ENCODE peak calls at places on chromosomes 6 and 20, in five cellular contexts. One of them, this sample, is unnamed.

GRCh38 chr6:42819803-42820508 is 38.1 kb downstream of the BICRAL start:
- DNase-seq in stomach: no peak
- DNase-seq in RCC 7860: no peak
- DNase-seq in substantia nigra: no peak
- DNase-seq in T-cell: no peak
- DNase-seq in this sample: no peak

GRCh38 chr6:41334482-41335023 is 855 bp upstream of the NCR2 start:
- DNase-seq in stomach: no peak
- DNase-seq in RCC 7860: no peak
- DNase-seq in substantia nigra: no peak
- DNase-seq in T-cell: no peak
- DNase-seq in this sample: no peak

GRCh38 chr6:167350322-167350721 is 25.4 kb downstream of the TTLL2 start:
- DNase-seq in stomach: no peak
- DNase-seq in RCC 7860: no peak
- DNase-seq in substantia nigra: no peak
- DNase-seq in T-cell: no peak
- DNase-seq in this sample: no peak

GRCh38 chr20:12764053-12764452 is 244.7 kb upstream of the SPTLC3 start:
- DNase-seq in stomach: no peak
- DNase-seq in RCC 7860: no peak
- DNase-seq in substantia nigra: no peak
- DNase-seq in T-cell: no peak
- DNase-seq in this sample: no peak

GRCh38 chr6:156885562-156885961 is 108.4 kb downstream of the ARID1B start:
- DNase-seq in stomach: no peak
- DNase-seq in RCC 7860: no peak
- DNase-seq in substantia nigra: no peak
- DNase-seq in T-cell: no peak
- DNase-seq in this sample: no peak

GRCh38 chr6:17923401-17923863 is 64.0 kb downstream of the KIF13A start:
- DNase-seq in stomach: no peak
- DNase-seq in RCC 7860: no peak
- DNase-seq in substantia nigra: no peak
- DNase-seq in T-cell: no peak
- DNase-seq in this sample: no peak

GRCh38 chr6:70299456-70299855 is 3.4 kb downstream of the COL9A1 start:
- DNase-seq in stomach: no peak
- DNase-seq in RCC 7860: no peak
- DNase-seq in substantia nigra: no peak
- DNase-seq in T-cell: no peak
- DNase-seq in this sample: no peak

GRCh38 chr6:6748001-6748400 is 159.5 kb downstream of the LY86 start:
- DNase-seq in stomach: no peak
- DNase-seq in RCC 7860: no peak
- DNase-seq in substantia nigra: no peak
- DNase-seq in T-cell: no peak
- DNase-seq in this sample: no peak

GRCh38 chr20:22581437-22582385 is 2.7 kb downstream of the FOXA2 start:
- DNase-seq in stomach: peak
- DNase-seq in RCC 7860: no peak
- DNase-seq in substantia nigra: no peak
- DNase-seq in T-cell: no peak
- DNase-seq in this sample: no peak

GRCh38 chr6:104795363-104795762 is 64.4 kb downstream of the HACE1 start:
- DNase-seq in stomach: no peak
- DNase-seq in RCC 7860: no peak
- DNase-seq in substantia nigra: no peak
- DNase-seq in T-cell: no peak
- DNase-seq in this sample: no peak

GRCh38 chr6:19838442-19839236 is 1.5 kb downstream of the ID4 start:
- DNase-seq in stomach: peak
- DNase-seq in RCC 7860: peak
- DNase-seq in substantia nigra: no peak
- DNase-seq in T-cell: no peak
- DNase-seq in this sample: no peak

GRCh38 chr6:31795616-31796298 is at the start of gene VARS1:
- DNase-seq in stomach: peak
- DNase-seq in RCC 7860: peak
- DNase-seq in substantia nigra: peak
- DNase-seq in T-cell: peak
- DNase-seq in this sample: peak

GRCh38 chr6:81450180-81450579 is 302.3 kb downstream of the TENT5A start:
- DNase-seq in stomach: no peak
- DNase-seq in RCC 7860: no peak
- DNase-seq in substantia nigra: no peak
- DNase-seq in T-cell: no peak
- DNase-seq in this sample: no peak

GRCh38 chr6:151765444-151765886 is 42.0 kb upstream of the ESR1 start:
- DNase-seq in stomach: no peak
- DNase-seq in RCC 7860: peak
- DNase-seq in substantia nigra: peak
- DNase-seq in T-cell: no peak
- DNase-seq in this sample: peak

GRCh38 chr6:12490376-12490903 is 200.3 kb downstream of the EDN1 start:
- DNase-seq in stomach: no peak
- DNase-seq in RCC 7860: no peak
- DNase-seq in substantia nigra: no peak
- DNase-seq in T-cell: no peak
- DNase-seq in this sample: no peak